ENCODE peak calls at places on chromosomes 12 and 14, in five cellular contexts. D is ureter; M is astrocyte of the hippocampus; K is stimulated activated CD8-positive, alpha-beta memory T cell treated with anti-CD3 and anti-CD28 coated beads, Interleukin-2, amount 100 ng/mL, for 1 hour; U is NCI-H460. G is an unnamed sample.

GRCh38 chr12:81245918-81246611 is 168.2 kb downstream of the ACSS3 start:
- DNase-seq in U (no peak), M (peak), K (no peak), D (no peak), G (no peak)

GRCh38 chr12:80936642-80937390 is 918 bp downstream of the LIN7A start:
- DNase-seq in D (peak), U (peak), K (no peak), M (peak), G (no peak)

GRCh38 chr12:59839514-59839913 is 243.7 kb downstream of the SLC16A7 start:
- DNase-seq in U (no peak), M (no peak), D (no peak), K (no peak), G (no peak)

GRCh38 chr12:46711756-46712155 is 114.0 kb downstream of the SLC38A4 start:
- DNase-seq in K (no peak), D (no peak), U (no peak), M (peak), G (peak)

GRCh38 chr12:53500119-53500775 is 836 bp upstream of the TARBP2 start:
- DNase-seq in D (peak), K (no peak), U (no peak), M (peak), G (peak)

GRCh38 chr12:34406996-34407300 is 384.7 kb downstream of the ALG10 start:
- DNase-seq in D (no peak), U (no peak), K (no peak), M (no peak), G (no peak)

GRCh38 chr14:95256011-95256775 is 63.5 kb downstream of the CLMN start:
- DNase-seq in M (peak), K (no peak), U (no peak), D (no peak), G (no peak)

GRCh38 chr14:54498095-54498531 is 9.3 kb upstream of the GMFB start:
- DNase-seq in U (no peak), K (no peak), D (no peak), M (no peak), G (no peak)

GRCh38 chr14:96182546-96182945 is 22.1 kb upstream of the BDKRB2 start:
- DNase-seq in K (no peak), M (no peak), U (no peak), D (no peak), G (no peak)

GRCh38 chr12:75482636-75483035 is 2.1 kb downstream of the GLIPR1 start:
- DNase-seq in U (no peak), D (no peak), M (no peak), K (no peak), G (no peak)

G was measured in fibroblast of the conjunctiva.